ENCODE peak calls at places on chromosomes 3 and 15, in eight cellular contexts. E, G, R, B, S, N, K and L are unnamed samples.

GRCh38 chr3:134640872-134641470 is 9.9 kb downstream of the KY start:
- ATAC-seq in E (no peak), R (peak; percentile 45), N (peak; percentile 38), S (peak; percentile 48), K (peak; percentile 51), G (no peak), B (no peak), L (no peak)

GRCh38 chr3:60703956-60704736 is 547.1 kb downstream of the FHIT start:
- ATAC-seq in R (no peak), K (no peak), B (no peak), G (no peak), N (no peak), E (no peak), S (no peak), L (no peak)

GRCh38 chr3:8338424-8338823 is 163.2 kb upstream of the LMCD1 start:
- ATAC-seq in E (no peak), N (no peak), G (no peak), R (no peak), B (no peak), S (no peak), K (no peak), L (no peak)

GRCh38 chr3:180947761-180948390 is 35.4 kb downstream of the FXR1 start:
- ATAC-seq in S (no peak), E (no peak), B (no peak), R (no peak), N (no peak), K (no peak), G (no peak), L (no peak)

GRCh38 chr3:40627095-40627494 is 102.3 kb downstream of the ZNF621 start:
- ATAC-seq in S (no peak), E (no peak), R (no peak), K (no peak), B (no peak), N (no peak), G (no peak), L (no peak)

GRCh38 chr15:99604865-99605264 is 39.1 kb downstream of the MEF2A start:
- ATAC-seq in B (no peak), G (no peak), K (no peak), S (no peak), N (no peak), E (no peak), R (no peak), L (no peak)

GRCh38 chr3:194447161-194447560 is 39.6 kb downstream of the ATP13A3 start:
- ATAC-seq in N (no peak), R (peak; percentile 94), S (peak; percentile 86), G (no peak), K (no peak), B (no peak), E (no peak), L (no peak)

GRCh38 chr3:111667621-111668239 is 72.6 kb upstream of the ZBED2 start:
- ATAC-seq in K (peak; percentile 92), B (peak; percentile 96), E (peak; percentile 95), S (peak; percentile 89), G (peak; percentile 77), R (peak; percentile 66), N (peak; percentile 99), L (peak; percentile 61)

GRCh38 chr3:79146024-79146423 is 621.8 kb downstream of the ROBO1 start:
- ATAC-seq in N (no peak), R (no peak), G (no peak), S (no peak), K (no peak), B (no peak), E (no peak), L (no peak)

GRCh38 chr3:197376735-197377555 is 78.5 kb upstream of the DLG1 start:
- ATAC-seq in N (no peak), B (no peak), E (no peak), K (no peak), G (no peak), S (no peak), R (no peak), L (no peak)

GRCh38 chr3:32861681-32862080 is 43.9 kb downstream of the TRIM71 start:
- ATAC-seq in N (no peak), K (no peak), R (no peak), S (no peak), G (no peak), B (no peak), E (no peak), L (no peak)

GRCh38 chr3:141150431-141150830 is 81.2 kb upstream of the PXYLP1 start:
- ATAC-seq in E (no peak), N (no peak), B (no peak), R (no peak), G (no peak), S (no peak), K (no peak), L (no peak)

GRCh38 chr15:35108453-35108852 is 23.4 kb upstream of the NANOGP8 start:
- ATAC-seq in S (no peak), G (no peak), B (no peak), N (no peak), K (no peak), E (no peak), R (no peak), L (no peak)

GRCh38 chr15:78671626-78672211 is 30.7 kb upstream of the CHRNB4 start:
- ATAC-seq in K (no peak), E (no peak), R (peak; percentile 15), B (no peak), G (peak; percentile 26), N (no peak), S (no peak), L (no peak)

GRCh38 chr15:85974348-85974705 is 105.3 kb upstream of the AGBL1 start:
- ATAC-seq in E (no peak), G (no peak), B (no peak), R (no peak), K (no peak), S (peak; percentile 35), N (no peak), L (no peak)

GRCh38 chr3:10653866-10654611 is 148.7 kb upstream of the ATP2B2 start:
- ATAC-seq in S (no peak), B (no peak), G (no peak), R (no peak), N (no peak), K (no peak), E (no peak), L (no peak)

GRCh38 chr15:75573001-75573400 is 6.1 kb downstream of the PTPN9 start:
- ATAC-seq in S (no peak), N (no peak), G (no peak), K (no peak), B (no peak), E (no peak), R (peak; percentile 29), L (no peak)

GRCh38 chr15:90064931-90065681 is 37.2 kb downstream of the IDH2 start:
- ATAC-seq in E (no peak), K (no peak), R (no peak), B (no peak), S (peak; percentile 23), G (peak; percentile 65), N (no peak), L (peak; percentile 59)

GRCh38 chr3:116994473-116994872 is 284.9 kb downstream of the TUSC7 start:
- ATAC-seq in G (no peak), K (no peak), B (no peak), R (no peak), E (no peak), N (no peak), S (no peak), L (no peak)

GRCh38 chr3:8103954-8104353 is 397.7 kb upstream of the LMCD1 start:
- ATAC-seq in N (no peak), R (no peak), B (no peak), E (no peak), G (no peak), K (no peak), S (no peak), L (no peak)

GRCh38 chr15:89115547-89115946 is 27.3 kb downstream of the ABHD2 start:
- ATAC-seq in R (peak; percentile 86), S (peak; percentile 62), B (no peak), G (no peak), E (no peak), K (no peak), N (no peak), L (no peak)

GRCh38 chr15:59276225-59277178 is 69.9 kb downstream of the LDHAL6B start:
- ATAC-seq in N (no peak), R (peak; percentile 21), K (no peak), B (no peak), G (no peak), E (no peak), S (no peak), L (no peak)

GRCh38 chr15:47846911-47847310 is 129.6 kb downstream of the SEMA6D start:
- ATAC-seq in G (no peak), B (no peak), N (no peak), K (no peak), E (no peak), S (no peak), R (peak; percentile 42), L (no peak)

GRCh38 chr15:99485153-99485947 is 80.4 kb upstream of the MEF2A start:
- ATAC-seq in N (peak; percentile 47), E (no peak), B (no peak), R (no peak), G (peak; percentile 32), K (no peak), S (peak; percentile 7), L (no peak)

GRCh38 chr15:92707880-92708551 is 52.4 kb upstream of the FAM174B start:
- ATAC-seq in S (peak; percentile 33), K (no peak), N (no peak), E (no peak), R (no peak), B (no peak), G (no peak), L (no peak)

GRCh38 chr15:60074181-60074885 is 70.2 kb downstream of the FOXB1 start:
- ATAC-seq in E (no peak), R (peak; percentile 80), B (no peak), N (no peak), G (no peak), S (peak; percentile 61), K (no peak), L (no peak)

GRCh38 chr3:136350132-136350531 is 100.0 kb downstream of the PCCB start:
- ATAC-seq in G (peak; percentile 50), N (no peak), R (no peak), E (no peak), B (no peak), K (no peak), S (peak; percentile 79), L (peak; percentile 72)

GRCh38 chr3:58041182-58041825 is 33.1 kb downstream of the FLNB start:
- ATAC-seq in B (peak; percentile 63), R (peak; percentile 51), G (no peak), N (no peak), E (peak; percentile 15), S (no peak), K (peak; percentile 29), L (no peak)

GRCh38 chr15:60541784-60542617 is 63.1 kb upstream of the ICE2 start:
- ATAC-seq in G (peak; percentile 66), R (peak; percentile 14), E (peak; percentile 52), S (no peak), N (peak; percentile 42), B (peak; percentile 81), K (peak; percentile 22), L (no peak)

GRCh38 chr3:55000546-55000945 is 72.7 kb upstream of the LRTM1 start:
- ATAC-seq in G (no peak), R (peak; percentile 67), N (no peak), K (no peak), B (no peak), S (peak; percentile 77), E (no peak), L (no peak)

GRCh38 chr3:66588340-66588847 is 87.6 kb upstream of the LRIG1 start:
- ATAC-seq in N (no peak), E (no peak), G (no peak), K (no peak), S (no peak), R (peak; percentile 30), B (no peak), L (no peak)

GRCh38 chr3:51830345-51830744 is 31.1 kb upstream of the IQCF2 start:
- ATAC-seq in K (no peak), N (no peak), E (no peak), R (no peak), S (no peak), G (no peak), B (no peak), L (no peak)

GRCh38 chr3:5579342-5579741 is 391.8 kb downstream of the EDEM1 start:
- ATAC-seq in B (no peak), K (no peak), G (no peak), N (no peak), E (no peak), S (no peak), R (no peak), L (no peak)

GRCh38 chr3:150733936-150734794 is 28.8 kb downstream of the SIAH2 start:
- ATAC-seq in S (no peak), K (no peak), G (peak; percentile 17), N (no peak), E (no peak), B (no peak), R (no peak), L (no peak)